ENCODE peak calls at places on chromosomes 13 and 19, in seven cellular contexts. One of them, this sample, is unnamed.

GRCh38 chr19:46383846-46384245 is 29.5 kb downstream of the CCDC8 start:
- DNase-seq in fibroblast of lung: no peak
- DNase-seq in thoracic aorta: no peak
- DNase-seq in esophagus squamous epithelium: no peak
- DNase-seq in left ventricle myocardium inferior: no peak
- DNase-seq in IMR-90: no peak
- DNase-seq in suprapubic skin: peak
- DNase-seq in this sample: peak

GRCh38 chr13:59744747-59745394 is 418.9 kb downstream of the DIAPH3 start:
- DNase-seq in suprapubic skin: no peak
- DNase-seq in fibroblast of lung: no peak
- DNase-seq in left ventricle myocardium inferior: no peak
- DNase-seq in thoracic aorta: no peak
- DNase-seq in IMR-90: peak
- DNase-seq in esophagus squamous epithelium: no peak
- DNase-seq in this sample: no peak

GRCh38 chr19:29941828-29942403 is at the start of gene URI1:
- DNase-seq in thoracic aorta: peak
- DNase-seq in esophagus squamous epithelium: peak
- DNase-seq in suprapubic skin: peak
- DNase-seq in IMR-90: peak
- DNase-seq in left ventricle myocardium inferior: peak
- DNase-seq in fibroblast of lung: peak
- DNase-seq in this sample: peak

GRCh38 chr13:100566543-100566942 is 22.0 kb downstream of the GGACT start:
- DNase-seq in IMR-90: peak
- DNase-seq in fibroblast of lung: peak
- DNase-seq in thoracic aorta: no peak
- DNase-seq in left ventricle myocardium inferior: no peak
- DNase-seq in suprapubic skin: no peak
- DNase-seq in esophagus squamous epithelium: no peak
- DNase-seq in this sample: no peak

GRCh38 chr13:50222569-50223332 is 207.5 kb downstream of the KCNRG start:
- DNase-seq in thoracic aorta: peak
- DNase-seq in esophagus squamous epithelium: no peak
- DNase-seq in IMR-90: peak
- DNase-seq in suprapubic skin: peak
- DNase-seq in left ventricle myocardium inferior: peak
- DNase-seq in fibroblast of lung: peak
- DNase-seq in this sample: no peak

GRCh38 chr13:33033361-33033812 is 17.2 kb downstream of the KL start:
- DNase-seq in fibroblast of lung: no peak
- DNase-seq in esophagus squamous epithelium: no peak
- DNase-seq in left ventricle myocardium inferior: no peak
- DNase-seq in suprapubic skin: no peak
- DNase-seq in thoracic aorta: no peak
- DNase-seq in IMR-90: no peak
- DNase-seq in this sample: no peak

GRCh38 chr19:28535352-28535775 is 677.6 kb downstream of the UQCRFS1 start:
- DNase-seq in esophagus squamous epithelium: no peak
- DNase-seq in left ventricle myocardium inferior: no peak
- DNase-seq in suprapubic skin: no peak
- DNase-seq in fibroblast of lung: no peak
- DNase-seq in IMR-90: no peak
- DNase-seq in thoracic aorta: no peak
- DNase-seq in this sample: no peak

GRCh38 chr13:30077338-30077737 is 226.9 kb upstream of the UBL3 start:
- DNase-seq in thoracic aorta: no peak
- DNase-seq in fibroblast of lung: no peak
- DNase-seq in IMR-90: no peak
- DNase-seq in left ventricle myocardium inferior: no peak
- DNase-seq in esophagus squamous epithelium: no peak
- DNase-seq in suprapubic skin: no peak
- DNase-seq in this sample: no peak

GRCh38 chr13:53778937-53779336 is 750.3 kb downstream of the OLFM4 start:
- DNase-seq in left ventricle myocardium inferior: no peak
- DNase-seq in IMR-90: no peak
- DNase-seq in esophagus squamous epithelium: no peak
- DNase-seq in fibroblast of lung: no peak
- DNase-seq in suprapubic skin: no peak
- DNase-seq in thoracic aorta: no peak
- DNase-seq in this sample: no peak

GRCh38 chr19:58181902-58182576 is 822 bp upstream of the ZNF274 start:
- DNase-seq in suprapubic skin: peak
- DNase-seq in thoracic aorta: no peak
- DNase-seq in left ventricle myocardium inferior: peak
- DNase-seq in esophagus squamous epithelium: no peak
- DNase-seq in fibroblast of lung: no peak
- DNase-seq in IMR-90: no peak
- DNase-seq in this sample: peak

GRCh38 chr19:35806597-35806996 is 6.0 kb downstream of the PRODH2 start:
- DNase-seq in fibroblast of lung: no peak
- DNase-seq in esophagus squamous epithelium: no peak
- DNase-seq in thoracic aorta: no peak
- DNase-seq in suprapubic skin: no peak
- DNase-seq in IMR-90: no peak
- DNase-seq in left ventricle myocardium inferior: no peak
- DNase-seq in this sample: no peak

GRCh38 chr19:10289167-10289835 is 451 bp upstream of the ICAM5 start:
- DNase-seq in thoracic aorta: no peak
- DNase-seq in left ventricle myocardium inferior: no peak
- DNase-seq in fibroblast of lung: no peak
- DNase-seq in IMR-90: peak
- DNase-seq in suprapubic skin: no peak
- DNase-seq in esophagus squamous epithelium: no peak
- DNase-seq in this sample: no peak

GRCh38 chr19:43562698-43563241 is 12.6 kb downstream of the XRCC1 start:
- DNase-seq in esophagus squamous epithelium: no peak
- DNase-seq in thoracic aorta: peak
- DNase-seq in left ventricle myocardium inferior: peak
- DNase-seq in suprapubic skin: peak
- DNase-seq in IMR-90: peak
- DNase-seq in fibroblast of lung: peak
- DNase-seq in this sample: no peak
- H3K4me3 ChIP-seq in esophagus squamous epithelium: no peak
- H3K4me3 ChIP-seq in thoracic aorta: no peak
- H3K4me3 ChIP-seq in left ventricle myocardium inferior: no peak
- H3K4me3 ChIP-seq in suprapubic skin: no peak
- H3K4me3 ChIP-seq in IMR-90: no peak
- H3K4me3 ChIP-seq in fibroblast of lung: no peak
- H3K4me3 ChIP-seq in this sample: no peak

GRCh38 chr19:12610540-12611360 is at the start of the genes ZNF490 and ZNF791:
- DNase-seq in left ventricle myocardium inferior: peak
- DNase-seq in IMR-90: peak
- DNase-seq in fibroblast of lung: peak
- DNase-seq in esophagus squamous epithelium: peak
- DNase-seq in thoracic aorta: peak
- DNase-seq in suprapubic skin: peak
- DNase-seq in this sample: peak
- TF ChIP-seq CTCF in left ventricle myocardium inferior: no peak
- TF ChIP-seq CTCF in IMR-90: peak
- TF ChIP-seq CTCF in fibroblast of lung: no peak
- TF ChIP-seq CTCF in esophagus squamous epithelium: no peak
- TF ChIP-seq CTCF in thoracic aorta: no peak
- TF ChIP-seq CTCF in suprapubic skin: no peak
- TF ChIP-seq CTCF in this sample: no peak

DNA sequence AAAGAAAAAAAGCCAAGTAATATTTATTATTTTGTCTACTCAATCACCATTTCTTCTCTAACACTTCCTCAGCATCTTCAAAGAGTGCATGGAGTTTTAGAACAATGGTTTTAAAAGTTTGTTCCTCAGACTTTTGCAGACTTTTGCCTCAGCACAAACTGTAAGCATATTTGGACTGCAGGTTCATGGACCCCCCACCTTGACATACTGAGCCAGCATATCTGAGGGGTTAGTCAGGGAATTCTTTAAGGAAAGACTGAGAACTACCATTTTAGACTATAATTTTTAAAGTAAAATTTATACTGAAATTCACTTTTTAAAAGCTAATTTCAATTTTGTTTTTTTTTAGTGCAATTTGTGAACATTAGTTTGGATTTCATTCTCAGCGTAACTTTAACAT is 1676.8 kb upstream of the PCDH20 start:
- DNase-seq in IMR-90: peak
- DNase-seq in fibroblast of lung: peak
- DNase-seq in esophagus squamous epithelium: no peak
- DNase-seq in thoracic aorta: no peak
- DNase-seq in left ventricle myocardium inferior: no peak
- DNase-seq in suprapubic skin: no peak
- DNase-seq in this sample: no peak
- H3K27ac ChIP-seq in IMR-90: no peak
- H3K27ac ChIP-seq in fibroblast of lung: no peak
- H3K27ac ChIP-seq in esophagus squamous epithelium: no peak
- H3K27ac ChIP-seq in thoracic aorta: no peak
- H3K27ac ChIP-seq in left ventricle myocardium inferior: no peak
- H3K27ac ChIP-seq in suprapubic skin: no peak
- H3K27ac ChIP-seq in this sample: no peak

GRCh38 chr13:20714161-20714560 is 10.7 kb downstream of the IL17D start:
- DNase-seq in esophagus squamous epithelium: no peak
- DNase-seq in suprapubic skin: no peak
- DNase-seq in thoracic aorta: no peak
- DNase-seq in fibroblast of lung: peak
- DNase-seq in IMR-90: no peak
- DNase-seq in left ventricle myocardium inferior: no peak
- DNase-seq in this sample: no peak

GRCh38 chr13:20713751-20714150 is 10.3 kb downstream of the IL17D start:
- DNase-seq in thoracic aorta: no peak
- DNase-seq in fibroblast of lung: peak
- DNase-seq in left ventricle myocardium inferior: no peak
- DNase-seq in suprapubic skin: no peak
- DNase-seq in IMR-90: peak
- DNase-seq in esophagus squamous epithelium: no peak
- DNase-seq in this sample: peak

GRCh38 chr13:20715340-20715732 is 11.8 kb downstream of the IL17D start:
- DNase-seq in esophagus squamous epithelium: no peak
- DNase-seq in IMR-90: no peak
- DNase-seq in fibroblast of lung: no peak
- DNase-seq in suprapubic skin: no peak
- DNase-seq in left ventricle myocardium inferior: no peak
- DNase-seq in thoracic aorta: no peak
- DNase-seq in this sample: no peak

GRCh38 chr13:20713014-20713376 is 9.5 kb downstream of the IL17D start:
- DNase-seq in fibroblast of lung: no peak
- DNase-seq in suprapubic skin: no peak
- DNase-seq in IMR-90: no peak
- DNase-seq in thoracic aorta: no peak
- DNase-seq in left ventricle myocardium inferior: no peak
- DNase-seq in esophagus squamous epithelium: no peak
- DNase-seq in this sample: no peak

GRCh38 chr13:20714563-20715339 is 11.3 kb downstream of the IL17D start:
- DNase-seq in thoracic aorta: no peak
- DNase-seq in fibroblast of lung: peak
- DNase-seq in suprapubic skin: peak
- DNase-seq in IMR-90: peak
- DNase-seq in left ventricle myocardium inferior: peak
- DNase-seq in esophagus squamous epithelium: no peak
- DNase-seq in this sample: peak
- H3K4me3 ChIP-seq in thoracic aorta: peak
- H3K4me3 ChIP-seq in fibroblast of lung: peak
- H3K4me3 ChIP-seq in suprapubic skin: peak
- H3K4me3 ChIP-seq in IMR-90: peak
- H3K4me3 ChIP-seq in left ventricle myocardium inferior: peak
- H3K4me3 ChIP-seq in esophagus squamous epithelium: no peak
- H3K4me3 ChIP-seq in this sample: peak

GRCh38 chr19:2811221-2811722 is 8.4 kb upstream of the ZNF554 start:
- DNase-seq in fibroblast of lung: no peak
- DNase-seq in thoracic aorta: no peak
- DNase-seq in suprapubic skin: no peak
- DNase-seq in esophagus squamous epithelium: no peak
- DNase-seq in IMR-90: no peak
- DNase-seq in left ventricle myocardium inferior: no peak
- DNase-seq in this sample: no peak

GRCh38 chr19:2808129-2808941 is 11.3 kb upstream of the ZNF554 start:
- DNase-seq in left ventricle myocardium inferior: no peak
- DNase-seq in esophagus squamous epithelium: no peak
- DNase-seq in thoracic aorta: no peak
- DNase-seq in fibroblast of lung: no peak
- DNase-seq in IMR-90: no peak
- DNase-seq in suprapubic skin: no peak
- DNase-seq in this sample: no peak

GRCh38 chr19:2810141-2811091 is 9.3 kb upstream of the ZNF554 start:
- DNase-seq in IMR-90: no peak
- DNase-seq in left ventricle myocardium inferior: no peak
- DNase-seq in esophagus squamous epithelium: no peak
- DNase-seq in thoracic aorta: no peak
- DNase-seq in suprapubic skin: no peak
- DNase-seq in fibroblast of lung: no peak
- DNase-seq in this sample: no peak

GRCh38 chr19:2807379-2808128 is 12.1 kb upstream of the ZNF554 start:
- DNase-seq in suprapubic skin: no peak
- DNase-seq in esophagus squamous epithelium: no peak
- DNase-seq in left ventricle myocardium inferior: no peak
- DNase-seq in fibroblast of lung: no peak
- DNase-seq in thoracic aorta: no peak
- DNase-seq in IMR-90: no peak
- DNase-seq in this sample: no peak

GRCh38 chr19:2809387-2810140 is 10.1 kb upstream of the ZNF554 start:
- DNase-seq in esophagus squamous epithelium: no peak
- DNase-seq in fibroblast of lung: no peak
- DNase-seq in thoracic aorta: no peak
- DNase-seq in left ventricle myocardium inferior: no peak
- DNase-seq in suprapubic skin: no peak
- DNase-seq in IMR-90: no peak
- DNase-seq in this sample: no peak
- TF ChIP-seq CTCF in esophagus squamous epithelium: no peak
- TF ChIP-seq CTCF in fibroblast of lung: no peak
- TF ChIP-seq CTCF in thoracic aorta: no peak
- TF ChIP-seq CTCF in left ventricle myocardium inferior: no peak
- TF ChIP-seq CTCF in suprapubic skin: no peak
- TF ChIP-seq CTCF in IMR-90: no peak
- TF ChIP-seq CTCF in this sample: no peak

DNA sequence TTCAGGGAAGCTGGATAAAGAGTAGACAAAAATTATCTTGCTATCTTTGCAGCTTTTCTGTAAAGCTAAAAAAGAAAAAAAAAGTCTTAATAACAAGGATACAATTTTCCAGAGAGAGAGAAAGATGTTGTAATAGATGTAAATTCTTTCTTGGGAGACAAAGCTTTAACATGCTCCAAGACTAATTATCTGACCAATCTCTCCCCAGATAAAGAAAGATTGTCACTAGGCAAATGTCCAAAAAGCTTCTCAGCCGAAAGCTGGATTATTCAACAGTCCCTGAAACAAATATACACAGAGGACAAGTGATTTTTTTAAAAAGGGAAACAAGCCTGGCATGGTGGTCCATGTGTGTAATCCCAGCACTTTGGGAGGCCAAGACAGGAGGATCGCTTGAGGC is 19.3 kb downstream of the SYDE1 start:
- DNase-seq in suprapubic skin: no peak
- DNase-seq in IMR-90: no peak
- DNase-seq in fibroblast of lung: no peak
- DNase-seq in thoracic aorta: no peak
- DNase-seq in esophagus squamous epithelium: no peak
- DNase-seq in left ventricle myocardium inferior: no peak
- DNase-seq in this sample: no peak
- H3K27ac ChIP-seq in suprapubic skin: peak
- H3K27ac ChIP-seq in IMR-90: peak
- H3K27ac ChIP-seq in fibroblast of lung: peak
- H3K27ac ChIP-seq in thoracic aorta: no peak
- H3K27ac ChIP-seq in esophagus squamous epithelium: no peak
- H3K27ac ChIP-seq in left ventricle myocardium inferior: peak
- H3K27ac ChIP-seq in this sample: no peak

This sample was measured in coronary artery.